ENCODE peak calls at places on chromosomes 16 and 17, in eight cellular contexts. A, Y, X, N, B, W, V and P are unnamed samples.

GRCh38 chr17:35842239-35842638 is 26.5 kb downstream of the HEATR9 start:
- DNase-seq in Y (no peak), V (no peak), N (no peak), W (no peak), X (no peak), A (no peak), B (no peak), P (no peak)

GRCh38 chr16:4535627-4536108 is 2.9 kb downstream of the CDIP1 start:
- DNase-seq in A (no peak), X (no peak), V (no peak), W (no peak), B (no peak), N (no peak), Y (no peak), P (no peak)

GRCh38 chr17:12081720-12082119 is 61.0 kb downstream of the MAP2K4 start:
- DNase-seq in Y (no peak), A (no peak), N (no peak), B (no peak), X (no peak), V (no peak), W (no peak), P (no peak)

GRCh38 chr16:8867483-8868271 is 1.1 kb downstream of the CARHSP1 start:
- DNase-seq in X (peak; percentile 73), B (no peak), N (no peak), Y (peak; percentile 64), W (peak; percentile 80), V (peak; percentile 62), A (no peak), P (no peak)

GRCh38 chr17:78925234-78925633 is at the start of gene TIMP2:
- DNase-seq in B (peak; percentile 82), Y (peak; percentile 89), V (peak; percentile 87), N (peak; percentile 87), A (no peak), X (peak; percentile 90), W (peak; percentile 98), P (peak; percentile 94)

GRCh38 chr16:89224665-89225064 is 7.2 kb downstream of the ZNF778 start:
- DNase-seq in W (no peak), A (no peak), X (no peak), Y (no peak), B (no peak), V (no peak), N (no peak), P (no peak)

GRCh38 chr17:6648181-6648580 is 3.2 kb downstream of the MED31 start:
- DNase-seq in V (no peak), A (no peak), X (no peak), B (no peak), N (no peak), Y (no peak), W (no peak), P (no peak)

GRCh38 chr16:73329363-73330306 is 281.7 kb upstream of the ZFHX3 start:
- DNase-seq in X (peak; percentile 10), N (no peak), V (no peak), Y (no peak), A (no peak), W (no peak), B (no peak), P (no peak)

GRCh38 chr17:48596735-48597491 is 3.3 kb upstream of the HOXB5 start:
- DNase-seq in W (peak; percentile 75), N (no peak), B (no peak), X (no peak), Y (no peak), A (no peak), V (no peak), P (no peak)

GRCh38 chr17:79915850-79916430 is 76.7 kb upstream of the CBX4 start:
- DNase-seq in V (peak; percentile 88), A (no peak), N (peak; percentile 74), Y (no peak), W (no peak), X (peak; percentile 84), B (no peak), P (no peak)

GRCh38 chr17:32970281-32970680 is 21.4 kb upstream of the SPACA3 start:
- DNase-seq in Y (no peak), W (no peak), X (no peak), N (no peak), A (no peak), V (no peak), B (no peak), P (no peak)

GRCh38 chr16:87240211-87241134 is 76.7 kb downstream of the C16orf95 start:
- DNase-seq in X (no peak), V (no peak), Y (no peak), W (no peak), N (no peak), A (no peak), B (no peak), P (no peak)

GRCh38 chr16:75491876-75492275 is 3.4 kb downstream of the CHST6 start:
- DNase-seq in X (no peak), B (no peak), V (no peak), W (no peak), Y (no peak), N (no peak), A (no peak), P (no peak)

GRCh38 chr17:77507116-77507885 is 366.5 kb downstream of the SEC14L1 start:
- DNase-seq in X (peak; percentile 3), N (no peak), A (no peak), B (no peak), V (no peak), W (peak; percentile 20), Y (no peak), P (no peak)

GRCh38 chr16:25064967-25065366 is 46.6 kb upstream of the LCMT1 start:
- DNase-seq in A (no peak), N (no peak), Y (no peak), V (no peak), B (no peak), X (no peak), W (peak; percentile 69), P (no peak)

GRCh38 chr17:45780921-45781320 is 3.2 kb upstream of the CRHR1 start:
- DNase-seq in A (no peak), V (no peak), W (no peak), B (no peak), X (no peak), N (no peak), Y (no peak), P (no peak)

GRCh38 chr16:3149630-3150345 is 15.0 kb downstream of the ZNF213 start:
- DNase-seq in X (peak; percentile 81), A (no peak), N (peak; percentile 87), B (peak; percentile 48), Y (peak; percentile 58), V (peak; percentile 73), W (peak; percentile 83), P (peak; percentile 89)

GRCh38 chr16:785563-786535 is 2.3 kb downstream of the RPUSD1 start:
- DNase-seq in N (peak; percentile 97), V (peak; percentile 82), Y (peak; percentile 35), B (peak; percentile 43), X (peak; percentile 76), A (no peak), W (peak; percentile 81), P (no peak)

DNA sequence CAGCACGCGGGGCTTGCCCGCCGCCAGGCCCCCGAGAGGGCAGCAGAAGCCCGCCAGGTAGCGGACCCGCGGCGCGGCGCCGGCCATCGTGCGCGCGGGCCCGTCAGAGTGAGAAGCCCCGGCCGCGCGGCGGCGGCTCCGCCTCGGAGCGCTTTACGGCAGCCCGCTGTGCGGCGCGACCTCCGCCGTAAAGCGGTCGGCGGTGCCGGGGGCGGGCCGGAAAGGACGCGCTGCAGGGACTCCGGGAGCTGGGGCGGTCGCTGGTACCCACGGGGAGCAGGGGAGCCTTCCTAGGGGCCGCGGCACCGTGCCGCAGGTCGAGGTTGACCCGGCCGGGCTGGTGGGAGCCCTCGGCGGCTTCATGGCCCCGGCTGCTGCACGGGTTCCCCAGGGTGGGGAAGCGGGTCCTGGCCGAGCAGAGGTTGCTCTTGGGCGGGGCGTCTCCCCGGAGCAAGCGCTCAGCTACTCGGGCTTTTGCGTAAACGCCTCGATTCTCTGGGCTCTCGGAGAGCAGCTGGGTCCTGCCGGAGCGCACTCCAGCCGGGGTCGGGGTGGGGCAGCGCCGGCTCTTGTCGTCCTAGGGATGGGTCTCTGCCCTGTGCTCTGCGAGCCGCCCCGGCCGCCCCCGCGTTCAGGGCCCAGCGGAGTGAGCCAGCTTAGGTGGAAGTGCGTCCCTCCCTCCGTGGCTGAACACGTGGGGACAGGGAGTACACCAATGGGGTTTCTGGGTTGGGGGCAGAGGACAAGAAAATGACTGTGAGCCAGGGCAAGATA is at the start of gene FAAP100:
- DNase-seq in X (peak; percentile 85), W (peak; percentile 85), Y (peak; percentile 48), B (peak; percentile 67), A (no peak), V (peak; percentile 84), N (peak; percentile 90), P (peak; percentile 84)
- TF ChIP-seq POLR2A in X (peak; percentile 34), W (no peak), Y (peak; percentile 82), B (peak; percentile 59), A (no peak), V (no peak), N (no peak), P (no peak)

DNA sequence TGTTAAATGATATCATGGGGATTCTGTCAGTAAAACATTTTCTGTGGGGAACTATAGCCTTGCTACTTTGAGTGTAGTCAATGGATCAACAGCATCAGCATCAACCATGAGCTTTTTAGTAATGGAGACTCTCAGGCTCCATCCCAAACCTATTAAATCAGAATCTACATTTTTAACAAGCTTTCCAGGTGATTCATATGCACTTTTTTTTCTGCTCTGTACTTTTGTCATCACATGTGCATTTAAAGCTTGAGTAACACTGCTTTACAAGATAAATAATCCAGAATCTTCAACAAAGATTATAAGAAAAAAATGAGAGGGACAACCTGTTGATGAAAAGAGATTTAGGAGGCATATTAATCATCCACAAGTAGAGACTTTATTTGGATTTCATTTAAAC is 23.5 kb downstream of the NUP93 start:
- DNase-seq in B (no peak), A (no peak), X (no peak), W (no peak), N (no peak), V (no peak), Y (no peak), P (no peak)
- H3K27ac ChIP-seq in B (no peak overlapping the region), A (no peak overlapping the region), X (no peak overlapping the region), W (no peak overlapping the region), N (no peak overlapping the region), V (no peak overlapping the region), Y (no peak overlapping the region), P (no peak overlapping the region)

DNA sequence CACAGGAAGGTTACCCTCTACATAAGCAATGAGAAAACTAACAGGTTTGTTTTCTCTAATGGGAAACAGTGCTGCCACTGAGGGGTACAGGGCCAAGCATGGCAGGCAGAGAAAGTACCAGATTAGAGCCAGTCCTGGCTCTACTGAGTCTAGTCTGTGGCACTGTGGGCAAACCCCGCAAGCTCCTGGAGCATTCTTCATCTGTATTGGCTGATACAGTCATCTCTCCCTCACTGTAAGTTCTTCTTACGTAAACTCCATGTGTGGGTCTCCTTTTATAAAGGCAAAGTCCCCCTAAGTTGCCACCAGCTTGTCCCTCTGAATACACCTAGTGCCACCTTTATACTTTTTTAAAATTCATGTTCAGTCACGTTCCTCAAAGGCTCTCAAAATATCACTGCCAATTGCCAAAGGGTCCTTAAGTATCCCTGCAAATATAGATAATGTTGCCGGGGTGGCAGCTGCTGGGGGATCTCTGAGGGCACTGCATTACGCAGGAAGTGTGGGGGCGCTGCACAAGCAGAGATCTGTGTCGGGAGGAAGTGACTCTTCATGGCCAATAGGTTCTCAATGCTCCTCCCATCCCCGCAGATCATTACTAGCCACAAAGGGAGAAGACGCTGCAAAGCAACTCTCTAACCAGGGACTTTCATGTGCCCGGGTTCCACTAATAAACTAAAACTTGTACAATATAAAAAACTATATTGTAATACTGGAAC is 18.8 kb downstream of the XPO6 start:
- DNase-seq in A (no peak), W (no peak), V (peak; percentile 42), B (no peak), N (no peak), Y (no peak), X (peak; percentile 65), P (no peak)
- TF ChIP-seq POLR2A in A (no peak), W (no peak), V (no peak), B (no peak), N (no peak), Y (no peak), X (peak; percentile 43), P (no peak)

GRCh38 chr17:72477529-72477928 is 356.7 kb downstream of the SOX9 start:
- DNase-seq in A (no peak), W (no peak), X (peak; percentile 70), N (no peak), B (peak; percentile 63), V (peak; percentile 78), Y (no peak), P (no peak)
- H3K27ac ChIP-seq in A (no peak overlapping the region), W (no peak overlapping the region), X (peak overlapping the region; percentile 78), N (no peak overlapping the region), B (peak overlapping the region; percentile 60), V (peak overlapping the region; percentile 81), Y (no peak overlapping the region), P (peak overlapping the region; percentile 28)